ENCODE peak calls at places on chromosomes 11 and 22, in seven cellular contexts. L is brain pericyte, X is WTC11, R is NCI-H460, F is Right ventricle myocardium superior, J is amniotic stem cell, W is ovary. O is an unnamed sample.

GRCh38 chr11:27193434-27194225 is 153.0 kb downstream of the BBOX1 start:
- DNase-seq in W (no peak), X (no peak), L (no peak), R (no peak), J (no peak), F (no peak), O (no peak)

GRCh38 chr11:1048375-1049070 is 12.0 kb upstream of the MUC6 start:
- DNase-seq in W (peak; percentile 16), J (no peak), R (no peak), L (no peak), X (peak; percentile 30), F (peak; percentile 28), O (no peak)

GRCh38 chr22:41762980-41763779 is 37.3 kb upstream of the CCDC134 start:
- DNase-seq in R (no peak), F (peak; percentile 50), L (no peak), W (no peak), X (peak; percentile 91), J (no peak), O (peak; percentile 18)

GRCh38 chr11:115659061-115659963 is 155.1 kb upstream of the CADM1 start:
- DNase-seq in X (peak; percentile 41), R (no peak), F (peak; percentile 52), J (no peak), W (peak; percentile 41), L (no peak), O (no peak)

GRCh38 chr11:64058494-64058893 is 22.8 kb downstream of the FLRT1 start:
- DNase-seq in X (no peak), F (peak; percentile 79), R (no peak), J (no peak), W (no peak), L (no peak), O (peak; percentile 34)

GRCh38 chr11:8531312-8531711 is 62.7 kb downstream of the STK33 start:
- DNase-seq in X (no peak), L (no peak), F (peak; percentile 42), R (no peak), J (no peak), W (no peak), O (no peak)

GRCh38 chr11:73237471-73238290 is 19.6 kb downstream of the P2RY2 start:
- DNase-seq in J (no peak), F (no peak), X (no peak), R (no peak), L (peak; percentile 37), W (peak; percentile 33), O (no peak)

GRCh38 chr22:22546490-22546889 is 12.6 kb downstream of the PRAME start:
- DNase-seq in J (no peak), X (no peak), R (no peak), W (no peak), F (peak; percentile 46), L (no peak), O (no peak)

O was measured in caudate nucleus.